ENCODE peak calls at places on chromosomes 3 and 15, in five cellular contexts. One of them, this sample, is unnamed.

GRCh38 chr15:81312790-81313543 is 11.0 kb downstream of the STARD5 start:
- DNase-seq in ovary: peak; percentile 92
- DNase-seq in heart left ventricle: no peak
- DNase-seq in body of pancreas: peak; percentile 78
- DNase-seq in fibroblast of lung: peak; percentile 99
- DNase-seq in this sample: peak; percentile 93

GRCh38 chr15:65201918-65202317 is 9.4 kb downstream of the CILP start:
- DNase-seq in heart left ventricle: no peak
- DNase-seq in fibroblast of lung: no peak
- DNase-seq in ovary: no peak
- DNase-seq in body of pancreas: no peak
- DNase-seq in this sample: no peak

GRCh38 chr3:114351123-114351821 is 57.4 kb downstream of the TIGIT start:
- DNase-seq in ovary: no peak
- DNase-seq in body of pancreas: no peak
- DNase-seq in fibroblast of lung: no peak
- DNase-seq in heart left ventricle: peak; percentile 63
- DNase-seq in this sample: no peak

GRCh38 chr3:127671523-127672428 is 976 bp upstream of the ABTB1 start:
- DNase-seq in heart left ventricle: no peak
- DNase-seq in body of pancreas: no peak
- DNase-seq in ovary: no peak
- DNase-seq in fibroblast of lung: no peak
- DNase-seq in this sample: no peak

GRCh38 chr3:51998774-51999173 is 3.1 kb upstream of the RPL29 start:
- DNase-seq in heart left ventricle: no peak
- DNase-seq in body of pancreas: no peak
- DNase-seq in fibroblast of lung: no peak
- DNase-seq in ovary: no peak
- DNase-seq in this sample: no peak

GRCh38 chr15:50735156-50735555 is 30.4 kb downstream of the SPPL2A start:
- DNase-seq in ovary: no peak
- DNase-seq in fibroblast of lung: no peak
- DNase-seq in heart left ventricle: no peak
- DNase-seq in body of pancreas: no peak
- DNase-seq in this sample: no peak

GRCh38 chr3:16305121-16305541 is 40.1 kb downstream of the OXNAD1 start:
- DNase-seq in heart left ventricle: no peak
- DNase-seq in ovary: no peak
- DNase-seq in body of pancreas: no peak
- DNase-seq in fibroblast of lung: no peak
- DNase-seq in this sample: no peak

GRCh38 chr15:73937726-73938125 is 11.5 kb downstream of the LOXL1 start:
- DNase-seq in body of pancreas: no peak
- DNase-seq in fibroblast of lung: no peak
- DNase-seq in heart left ventricle: peak; percentile 56
- DNase-seq in ovary: no peak
- DNase-seq in this sample: no peak

GRCh38 chr15:79914728-79915127 is 17.9 kb upstream of the MTHFS start:
- DNase-seq in heart left ventricle: no peak
- DNase-seq in fibroblast of lung: no peak
- DNase-seq in ovary: no peak
- DNase-seq in body of pancreas: no peak
- DNase-seq in this sample: no peak
- H3K9me3 ChIP-seq in heart left ventricle: no peaks in the 10 kb centered on the region
- H3K9me3 ChIP-seq in fibroblast of lung: no peaks in the 10 kb centered on the region
- H3K9me3 ChIP-seq in ovary: no peaks in the 10 kb centered on the region
- H3K9me3 ChIP-seq in body of pancreas: no peaks in the 10 kb centered on the region
- H3K9me3 ChIP-seq in this sample: peaks cover 20% of the 10 kb centered on the region

GRCh38 chr15:25093455-25094029 is 138.8 kb downstream of the SNRPN start:
- DNase-seq in body of pancreas: no peak
- DNase-seq in heart left ventricle: no peak
- DNase-seq in ovary: no peak
- DNase-seq in fibroblast of lung: no peak
- DNase-seq in this sample: no peak
- H3K9me3 ChIP-seq in body of pancreas: no peaks in the 10 kb centered on the region
- H3K9me3 ChIP-seq in heart left ventricle: no peaks in the 10 kb centered on the region
- H3K9me3 ChIP-seq in ovary: peaks cover 84% of the 10 kb centered on the region
- H3K9me3 ChIP-seq in fibroblast of lung: no peaks in the 10 kb centered on the region
- H3K9me3 ChIP-seq in this sample: no peaks in the 10 kb centered on the region

GRCh38 chr15:25234831-25235230 is 204.0 kb downstream of the UBE3A start:
- DNase-seq in ovary: no peak
- DNase-seq in body of pancreas: no peak
- DNase-seq in fibroblast of lung: no peak
- DNase-seq in heart left ventricle: peak; percentile 23
- DNase-seq in this sample: no peak

GRCh38 chr15:25235391-25235790 is 203.4 kb downstream of the UBE3A start:
- DNase-seq in fibroblast of lung: no peak
- DNase-seq in ovary: no peak
- DNase-seq in heart left ventricle: peak; percentile 41
- DNase-seq in body of pancreas: no peak
- DNase-seq in this sample: no peak

GRCh38 chr15:25236861-25237155 is 202.0 kb downstream of the UBE3A start:
- DNase-seq in ovary: no peak
- DNase-seq in body of pancreas: no peak
- DNase-seq in fibroblast of lung: no peak
- DNase-seq in heart left ventricle: peak; percentile 11
- DNase-seq in this sample: no peak

GRCh38 chr15:25236143-25236860 is 202.5 kb downstream of the UBE3A start:
- DNase-seq in body of pancreas: no peak
- DNase-seq in heart left ventricle: peak; percentile 29
- DNase-seq in ovary: no peak
- DNase-seq in fibroblast of lung: no peak
- DNase-seq in this sample: no peak

DNA sequence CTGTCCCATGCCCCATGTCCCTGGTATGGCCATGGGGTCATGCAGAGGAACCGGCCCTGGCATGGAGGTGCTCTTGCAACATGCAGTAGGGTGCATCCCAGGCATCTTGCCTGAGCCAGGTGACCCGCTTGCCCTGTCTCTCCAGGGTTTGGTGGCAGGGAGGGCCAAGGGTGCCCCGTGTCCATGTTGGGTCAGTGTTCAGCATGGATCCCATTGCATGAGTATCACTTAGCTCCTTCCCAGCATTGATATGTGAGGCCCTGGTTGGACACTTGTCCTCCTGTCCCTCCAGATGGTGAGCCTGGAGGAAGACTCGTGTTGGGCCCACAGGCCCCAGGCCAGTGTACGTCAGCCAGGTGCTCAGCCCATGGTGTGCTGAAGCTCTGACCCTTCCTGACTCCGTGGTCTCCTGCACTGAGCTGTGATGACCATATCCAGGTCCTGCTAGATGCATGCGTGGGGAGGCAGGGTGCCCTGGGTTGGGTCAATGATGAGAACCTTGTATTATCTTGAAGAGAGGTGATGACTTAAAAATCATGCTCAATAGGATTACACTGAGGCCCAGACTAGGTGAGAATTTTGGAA is 205.0 kb downstream of the UBE3A start:
- DNase-seq in ovary: no peak
- DNase-seq in heart left ventricle: no peak
- DNase-seq in body of pancreas: no peak
- DNase-seq in fibroblast of lung: no peak
- DNase-seq in this sample: no peak
- H3K9me3 ChIP-seq in ovary: peaks cover 11% of the 10 kb centered on the region
- H3K9me3 ChIP-seq in heart left ventricle: no peaks in the 10 kb centered on the region
- H3K9me3 ChIP-seq in body of pancreas: no peaks in the 10 kb centered on the region
- H3K9me3 ChIP-seq in fibroblast of lung: no peaks in the 10 kb centered on the region
- H3K9me3 ChIP-seq in this sample: no peaks in the 10 kb centered on the region

GRCh38 chr3:76582098-76582497 is 457.8 kb upstream of the ROBO2 start:
- DNase-seq in body of pancreas: no peak
- DNase-seq in fibroblast of lung: no peak
- DNase-seq in heart left ventricle: no peak
- DNase-seq in ovary: no peak
- DNase-seq in this sample: no peak

GRCh38 chr3:76585794-76586392 is 454.0 kb upstream of the ROBO2 start:
- DNase-seq in heart left ventricle: no peak
- DNase-seq in fibroblast of lung: peak; percentile 44
- DNase-seq in body of pancreas: no peak
- DNase-seq in ovary: no peak
- DNase-seq in this sample: no peak

GRCh38 chr3:76586471-76586870 is 453.4 kb upstream of the ROBO2 start:
- DNase-seq in fibroblast of lung: no peak
- DNase-seq in heart left ventricle: no peak
- DNase-seq in ovary: no peak
- DNase-seq in body of pancreas: no peak
- DNase-seq in this sample: no peak

GRCh38 chr3:76582632-76583378 is 457.1 kb upstream of the ROBO2 start:
- DNase-seq in ovary: no peak
- DNase-seq in fibroblast of lung: no peak
- DNase-seq in body of pancreas: no peak
- DNase-seq in heart left ventricle: no peak
- DNase-seq in this sample: no peak
- H3K9me3 ChIP-seq in ovary: no peaks in the 10 kb centered on the region
- H3K9me3 ChIP-seq in fibroblast of lung: no peaks in the 10 kb centered on the region
- H3K9me3 ChIP-seq in body of pancreas: no peaks in the 10 kb centered on the region
- H3K9me3 ChIP-seq in heart left ventricle: no peaks in the 10 kb centered on the region
- H3K9me3 ChIP-seq in this sample: no peaks in the 10 kb centered on the region

This sample was measured in right atrium auricular region.